ENCODE peak calls at places on chromosomes 11 and 22, in ten cellular contexts. M, E, G, F, W, L, R, A, O and H are unnamed samples.

GRCh38 chr11:14258177-14258935 is 100.6 kb downstream of the RRAS2 start:
- DNase-seq in M (no peak), R (peak; percentile 63), A (no peak), L (no peak), O (no peak), E (peak; percentile 43), W (no peak), G (no peak), F (no peak), H (peak; percentile 81)

GRCh38 chr22:25935266-25936058 is 193.5 kb downstream of the MYO18B start:
- DNase-seq in E (no peak), F (no peak), M (no peak), O (no peak), G (no peak), W (no peak), L (no peak), R (no peak), A (no peak), H (no peak)

GRCh38 chr22:22814666-22815396 is 72.8 kb upstream of the IGLL5 start:
- DNase-seq in G (no peak), R (no peak), L (no peak), W (no peak), F (no peak), O (no peak), A (no peak), E (no peak), M (no peak), H (no peak)

GRCh38 chr11:125174686-125175085 is 10.1 kb downstream of the PKNOX2 start:
- DNase-seq in O (no peak), F (no peak), W (no peak), E (no peak), L (no peak), G (no peak), M (no peak), R (no peak), A (no peak), H (no peak)

GRCh38 chr22:28034760-28035401 is 115.8 kb upstream of the PITPNB start:
- DNase-seq in A (no peak), W (peak; percentile 92), L (no peak), G (no peak), R (peak; percentile 36), M (peak; percentile 74), F (no peak), E (peak; percentile 62), O (peak; percentile 85), H (no peak)

GRCh38 chr22:46346680-46347405 is 11.3 kb downstream of the TRMU start:
- DNase-seq in E (no peak), F (no peak), A (no peak), W (no peak), M (no peak), G (no peak), R (no peak), O (no peak), L (peak; percentile 16), H (no peak)

GRCh38 chr22:20130739-20131592 is 638 bp upstream of the ZDHHC8 start:
- DNase-seq in E (peak; percentile 84), L (peak; percentile 72), A (peak; percentile 56), F (no peak), W (peak; percentile 97), M (peak; percentile 89), R (peak; percentile 82), G (peak; percentile 75), O (peak; percentile 84), H (peak; percentile 33)

GRCh38 chr11:44243086-44243485 is 66.9 kb downstream of the ALX4 start:
- DNase-seq in E (no peak), L (no peak), R (no peak), F (no peak), W (no peak), O (no peak), A (no peak), M (no peak), G (no peak), H (no peak)

GRCh38 chr11:8812438-8812837 is 98.6 kb upstream of the AKIP1 start:
- DNase-seq in L (no peak), E (peak; percentile 36), O (peak; percentile 69), R (peak; percentile 42), G (no peak), M (no peak), A (no peak), W (peak; percentile 74), F (no peak), H (no peak)

GRCh38 chr11:124898711-124899110 is 1.0 kb upstream of the ROBO4 start:
- DNase-seq in G (peak; percentile 51), R (no peak), M (peak; percentile 50), O (no peak), L (no peak), F (peak; percentile 59), E (no peak), A (no peak), W (peak; percentile 86), H (no peak)

GRCh38 chr22:17436382-17436951 is 67.2 kb downstream of the CECR2 start:
- DNase-seq in M (no peak), E (peak; percentile 20), R (peak; percentile 19), W (no peak), L (no peak), F (no peak), G (no peak), A (no peak), O (no peak), H (no peak)

GRCh38 chr22:20836987-20837823 is 21.4 kb downstream of the PI4KA start:
- DNase-seq in W (no peak), O (no peak), R (no peak), M (no peak), F (no peak), G (no peak), A (no peak), E (no peak), L (no peak), H (no peak)

GRCh38 chr22:37021041-37021440 is 1.5 kb downstream of the MPST start:
- DNase-seq in M (no peak), O (no peak), E (no peak), W (no peak), L (no peak), R (no peak), F (no peak), A (no peak), G (no peak), H (no peak)

GRCh38 chr22:23119492-23120414 is 22.0 kb downstream of the RSPH14 start:
- DNase-seq in F (no peak), A (peak; percentile 17), O (no peak), R (no peak), G (no peak), E (no peak), W (peak; percentile 30), M (peak; percentile 38), L (peak; percentile 81), H (no peak)

GRCh38 chr11:393219-394033 is 583 bp upstream of the PKP3 start:
- DNase-seq in E (peak; percentile 76), R (peak; percentile 97), O (no peak), F (peak; percentile 70), L (no peak), W (no peak), A (no peak), G (no peak), M (no peak), H (peak; percentile 85)

GRCh38 chr11:130528862-130529261 is 80.4 kb downstream of the ADAMTS15 start:
- DNase-seq in L (no peak), A (no peak), E (no peak), F (no peak), W (peak; percentile 70), G (no peak), O (no peak), R (no peak), M (no peak), H (no peak)

GRCh38 chr11:61860054-61860903 is 31.1 kb downstream of the FADS3 start:
- DNase-seq in E (peak; percentile 38), W (peak; percentile 90), A (no peak), R (no peak), O (no peak), M (peak; percentile 22), G (no peak), L (no peak), F (no peak), H (peak; percentile 55)